ENCODE peak calls at places on chromosomes 12 and 14, in six cellular contexts. G is activated CD4-positive, alpha-beta T cell treated with anti-CD3 and anti-CD28 coated beads, Interleukin-2, amount 50 U/mL, for 1 hour; L is GM12891; M is SW 1271; A is AG20443; C is GM12865. Y is an unnamed sample.

GRCh38 chr12:63965936-63966602 is 121.6 kb downstream of the SRGAP1 start:
- DNase-seq in G (no peak), L (no peak), M (no peak), A (no peak), C (no peak), Y (no peak)

GRCh38 chr12:12975322-12976077 is 23.5 kb upstream of the GPRC5D start:
- DNase-seq in G (no peak), L (no peak), M (no peak), A (peak), C (peak), Y (peak)

GRCh38 chr12:66025477-66025876 is 105.1 kb downstream of the LLPH start:
- DNase-seq in G (no peak), L (no peak), M (no peak), A (no peak), C (no peak), Y (no peak)

GRCh38 chr14:68047910-68048309 is 228.3 kb downstream of the RAD51B start:
- DNase-seq in G (no peak), L (no peak), M (no peak), A (no peak), C (no peak), Y (peak)

GRCh38 chr14:53001787-53002378 is 51.0 kb upstream of the FERMT2 start:
- DNase-seq in G (no peak), L (no peak), M (no peak), A (no peak), C (no peak), Y (no peak)

GRCh38 chr12:72011374-72011773 is 72.7 kb downstream of the TPH2 start:
- DNase-seq in G (no peak), L (no peak), M (no peak), A (no peak), C (no peak), Y (no peak)

GRCh38 chr12:85821759-85822158 is 14.4 kb downstream of the RASSF9 start:
- DNase-seq in G (no peak), L (no peak), M (no peak), A (no peak), C (no peak), Y (no peak)

GRCh38 chr14:103711516-103712431 is 3.5 kb downstream of the XRCC3 start:
- DNase-seq in G (no peak), L (no peak), M (no peak), A (peak), C (no peak), Y (no peak)

GRCh38 chr12:116843085-116843484 is 38.2 kb downstream of the HRK start:
- DNase-seq in G (no peak), L (no peak), M (no peak), A (no peak), C (no peak), Y (no peak)

GRCh38 chr12:21169878-21170472 is 39.0 kb downstream of the SLCO1B1 start:
- DNase-seq in G (peak), L (no peak), M (no peak), A (peak), C (peak), Y (no peak)

GRCh38 chr12:1796515-1797010 is 23.8 kb upstream of the LRTM2 start:
- DNase-seq in G (peak), L (no peak), M (no peak), A (peak), C (peak), Y (no peak)